ENCODE peak calls at places on chromosomes 3 and 15, in five cellular contexts. N is fibroblast of lung, Z is choroid plexus epithelial cell, M is cardiac muscle cell, C is HCT116. T is an unnamed sample.

GRCh38 chr3:192467230-192468186 is 259.8 kb downstream of the FGF12 start:
- DNase-seq in N (peak; percentile 47), Z (peak; percentile 69), M (peak; percentile 73), C (peak; percentile 37), T (peak; percentile 47)

GRCh38 chr3:186004209-186004608 is 66.4 kb upstream of the TRA2B start:
- DNase-seq in N (no peak), Z (no peak), M (no peak), C (no peak), T (no peak)

GRCh38 chr15:59116141-59116540 is 11.2 kb downstream of the CCNB2 start:
- DNase-seq in N (no peak), Z (no peak), M (no peak), C (no peak), T (no peak)

GRCh38 chr3:152375546-152375945 is 106.8 kb downstream of the MBNL1 start:
- DNase-seq in N (peak; percentile 37), Z (peak; percentile 31), M (no peak), C (no peak), T (no peak)

GRCh38 chr3:150236683-150237082 is 171.4 kb upstream of the TSC22D2 start:
- DNase-seq in N (no peak), Z (peak; percentile 19), M (no peak), C (no peak), T (no peak)

GRCh38 chr3:170482199-170482598 is 63.5 kb downstream of the CLDN11 start:
- DNase-seq in N (no peak), Z (no peak), M (no peak), C (no peak), T (no peak)

GRCh38 chr3:39849992-39850706 is 40.7 kb downstream of the MYRIP start:
- DNase-seq in N (no peak), Z (no peak), M (no peak), C (no peak), T (no peak)

GRCh38 chr15:68550498-68551295 is 28.1 kb upstream of the CORO2B start:
- DNase-seq in N (peak; percentile 60), Z (peak; percentile 69), M (peak; percentile 82), C (peak; percentile 48), T (peak; percentile 83)

GRCh38 chr15:75037685-75038084 is 14.3 kb downstream of the PPCDC start:
- DNase-seq in N (no peak), Z (peak; percentile 58), M (no peak), C (no peak), T (no peak)

GRCh38 chr3:172309059-172309458 is 139.2 kb downstream of the GHSR start:
- DNase-seq in N (no peak), Z (no peak), M (no peak), C (no peak), T (no peak)

GRCh38 chr15:79007066-79007465 is 62.2 kb upstream of the CTSH start:
- DNase-seq in N (peak; percentile 58), Z (peak; percentile 70), M (peak; percentile 82), C (peak; percentile 57), T (peak; percentile 60)

GRCh38 chr3:140290105-140290504 is 355.1 kb downstream of the CLSTN2 start:
- DNase-seq in N (no peak), Z (no peak), M (no peak), C (no peak), T (no peak)

GRCh38 chr3:60877188-60877587 is 374.1 kb downstream of the FHIT start:
- DNase-seq in N (no peak), Z (no peak), M (no peak), C (no peak), T (no peak)

GRCh38 chr15:90008607-90009006 is 7.5 kb downstream of the ZNF710 start:
- DNase-seq in N (peak; percentile 9), Z (no peak), M (no peak), C (no peak), T (no peak)

GRCh38 chr3:185382154-185382553 is 19.2 kb downstream of the MAP3K13 start:
- DNase-seq in N (no peak), Z (no peak), M (no peak), C (no peak), T (no peak)

GRCh38 chr3:171971919-171972526 is 67.4 kb upstream of the FNDC3B start:
- DNase-seq in N (peak; percentile 39), Z (peak; percentile 64), M (no peak), C (no peak), T (no peak)

GRCh38 chr15:68299436-68299835 is 21.9 kb downstream of the FEM1B start:
- DNase-seq in N (no peak), Z (no peak), M (no peak), C (no peak), T (no peak)

GRCh38 chr3:118337649-118338048 is 697.0 kb downstream of the IGSF11 start:
- DNase-seq in N (no peak), Z (no peak), M (no peak), C (no peak), T (no peak)

GRCh38 chr15:79028411-79028964 is 62.1 kb downstream of the RASGRF1 start:
- DNase-seq in N (peak; percentile 24), Z (peak; percentile 56), M (peak; percentile 56), C (peak; percentile 52), T (peak; percentile 59)

GRCh38 chr3:188153498-188153948 is 434 bp upstream of the LPP start:
- DNase-seq in N (peak; percentile 95), Z (peak; percentile 94), M (peak; percentile 91), C (peak; percentile 75), T (peak; percentile 65)

GRCh38 chr3:171569571-171570132 is 109.4 kb upstream of the TNIK start:
- DNase-seq in N (no peak), Z (no peak), M (no peak), C (no peak), T (no peak)

GRCh38 chr3:52483577-52484495 is 11.3 kb upstream of the STAB1 start:
- DNase-seq in N (peak; percentile 84), Z (peak; percentile 63), M (peak; percentile 73), C (no peak), T (no peak)

DNA sequence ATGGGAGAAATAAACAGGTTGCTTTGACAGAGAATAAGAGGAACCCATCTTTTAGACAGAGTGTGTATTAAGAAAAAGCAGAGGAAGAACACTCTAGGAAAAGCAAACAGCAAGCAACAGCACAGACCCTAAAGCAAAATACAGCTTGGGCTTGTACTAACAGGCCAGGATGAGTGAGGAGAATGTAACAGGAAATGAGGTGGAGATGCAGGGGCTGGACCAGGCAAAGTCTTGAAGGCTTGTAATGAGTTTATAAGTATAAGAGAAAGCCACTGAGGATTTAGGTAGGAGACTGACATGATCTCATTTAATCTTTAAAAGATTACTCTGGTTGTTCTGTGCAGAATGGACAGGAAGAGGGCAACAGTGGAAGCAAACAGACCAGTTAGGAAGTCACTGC is 4.9 kb downstream of the UBR1 start:
- DNase-seq in N (no peak), Z (no peak), M (no peak), C (no peak), T (no peak)
- TF ChIP-seq CTCF in N (no peak), Z (no peak), M (no peak), C (no peak), T (no peak)

DNA sequence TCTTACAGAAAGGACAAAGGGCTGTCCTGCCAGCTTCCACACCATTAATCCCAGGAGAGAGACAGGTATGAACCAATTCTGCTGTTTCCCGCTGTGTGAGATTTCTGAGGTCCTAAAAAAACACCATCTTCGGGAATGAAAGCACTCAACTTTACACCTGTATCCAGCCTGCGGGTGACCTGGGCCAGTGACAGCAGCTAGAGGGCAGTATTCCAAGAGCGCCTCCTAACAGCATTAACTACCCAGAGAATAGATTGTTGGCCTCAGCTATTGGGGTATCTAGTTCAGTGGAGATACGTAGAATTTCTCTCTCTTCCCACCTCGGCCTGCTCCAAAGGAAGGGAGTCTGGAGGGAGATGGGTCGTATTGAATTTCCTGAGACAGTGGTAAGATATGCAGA is 55.1 kb downstream of the WDR76 start:
- DNase-seq in N (no peak), Z (peak; percentile 13), M (no peak), C (no peak), T (no peak)
- TF ChIP-seq CTCF in N (peak; percentile 22), Z (peak; percentile 67), M (peak; percentile 49), C (peak; percentile 52), T (peak; percentile 74)

GRCh38 chr3:133663569-133664313 is 2.0 kb upstream of the TOPBP1 start:
- DNase-seq in N (peak; percentile 56), Z (peak; percentile 80), M (peak; percentile 87), C (peak; percentile 63), T (peak; percentile 48)
- TF ChIP-seq CTCF in N (peak; percentile 55), Z (peak; percentile 78), M (peak; percentile 73), C (peak; percentile 48), T (peak; percentile 91)

GRCh38 chr3:154548341-154548740 is 118.4 kb upstream of the GPR149 start:
- DNase-seq in N (no peak), Z (no peak), M (no peak), C (no peak), T (no peak)

GRCh38 chr3:154549391-154549790 is 119.4 kb upstream of the GPR149 start:
- DNase-seq in N (no peak), Z (no peak), M (no peak), C (no peak), T (no peak)

GRCh38 chr3:154552338-154552737 is 122.3 kb upstream of the GPR149 start:
- DNase-seq in N (no peak), Z (no peak), M (no peak), C (peak; percentile 18), T (no peak)
- TF ChIP-seq CTCF in N (no peak), Z (no peak), M (no peak), C (peak; percentile 83), T (no peak)

GRCh38 chr15:28914483-28915023 is 28.8 kb downstream of the APBA2 start:
- DNase-seq in N (no peak), Z (no peak), M (peak; percentile 21), C (no peak), T (peak; percentile 64)

GRCh38 chr15:28914046-28914445 is 28.3 kb downstream of the APBA2 start:
- DNase-seq in N (no peak), Z (no peak), M (no peak), C (no peak), T (no peak)

GRCh38 chr15:28912422-28912821 is 26.6 kb downstream of the APBA2 start:
- DNase-seq in N (no peak), Z (peak; percentile 37), M (no peak), C (no peak), T (peak; percentile 73)

GRCh38 chr15:28911295-28911979 is 25.7 kb downstream of the APBA2 start:
- DNase-seq in N (no peak), Z (no peak), M (no peak), C (no peak), T (peak; percentile 65)

DNA sequence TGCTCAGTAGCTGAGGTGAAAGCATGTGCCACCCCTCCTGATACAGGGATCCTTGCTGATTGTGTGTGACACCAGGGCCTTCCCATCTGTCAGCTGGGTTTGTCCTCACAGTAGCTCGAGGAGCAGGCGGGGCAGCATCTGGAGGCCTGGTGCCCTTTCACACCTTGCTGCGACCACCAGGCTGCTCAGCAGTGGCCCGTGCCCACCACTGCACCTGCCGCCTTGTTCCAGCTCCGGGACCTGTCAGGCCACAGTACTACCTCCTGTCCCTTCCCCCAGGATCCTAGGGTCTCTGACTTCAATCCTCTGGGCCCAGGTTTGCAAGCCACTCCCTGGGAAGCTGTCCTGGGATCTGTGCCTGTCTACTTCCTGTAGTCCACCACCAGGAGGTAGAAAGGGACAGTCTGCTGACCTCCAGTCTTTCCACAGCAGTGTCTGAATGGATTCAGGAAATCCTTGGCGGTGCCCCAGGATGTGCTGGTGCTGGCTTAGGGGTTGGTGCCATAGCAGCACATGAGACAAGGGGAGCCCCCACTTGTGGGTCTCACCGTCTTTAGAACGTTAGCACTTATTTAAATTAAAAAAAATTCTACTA is 27.5 kb downstream of the APBA2 start:
- DNase-seq in N (no peak), Z (peak; percentile 13), M (no peak), C (no peak), T (no peak)
- TF ChIP-seq CTCF in N (no peak), Z (peak; percentile 40), M (peak; percentile 18), C (no peak), T (peak; percentile 38)

GRCh38 chr3:174377684-174378083 is 481.4 kb upstream of the NAALADL2 start:
- DNase-seq in N (no peak), Z (no peak), M (no peak), C (no peak), T (no peak)
- TF ChIP-seq CTCF in N (no peak), Z (no peak), M (no peak), C (no peak), T (no peak)